ENCODE peak calls at places on chromosomes 1 and 21, in ten cellular contexts. G is psoas muscle; N is endothelial cell; T is WTC11; M is NCI-H1436; W is Right ventricle myocardium inferior; P is PC-3; F is stimulated activated CD8-positive, alpha-beta memory T cell treated with anti-CD3 and anti-CD28 coated beads, Interleukin-2, amount 100 ng/mL, for 1 hour; D is NCI-H1105; B is lung microvascular endothelial cell. L is an unnamed sample.

GRCh38 chr1:39081266-39082139 is 55.4 kb downstream of the NDUFS5 start:
- DNase-seq in G (peak; percentile 32), N (peak; percentile 26), T (peak; percentile 64), M (no peak), W (peak; percentile 62), P (peak; percentile 30), F (no peak), D (peak; percentile 20), B (no peak), L (no peak)

GRCh38 chr1:48718696-48719095 is 58.0 kb downstream of the BEND5 start:
- DNase-seq in G (no peak), N (no peak), T (no peak), M (no peak), W (no peak), P (no peak), F (no peak), D (no peak), B (no peak), L (peak; percentile 47)

GRCh38 chr1:199799116-199799515 is 228.4 kb upstream of the NR5A2 start:
- DNase-seq in G (no peak), N (no peak), T (peak; percentile 58), M (no peak), W (no peak), P (no peak), F (no peak), D (no peak), B (no peak), L (no peak)

GRCh38 chr1:12434174-12434573 is 183.8 kb downstream of the DHRS3 start:
- DNase-seq in G (no peak), N (no peak), T (no peak), M (no peak), W (no peak), P (peak; percentile 76), F (peak; percentile 48), D (no peak), B (peak; percentile 90), L (no peak)

GRCh38 chr21:43930074-43930847 is 65.2 kb downstream of the AGPAT3 start:
- DNase-seq in G (no peak), N (no peak), T (no peak), M (no peak), W (peak; percentile 66), P (no peak), F (no peak), D (no peak), B (no peak), L (no peak)

GRCh38 chr1:232684331-232685105 is 54.6 kb upstream of the SIPA1L2 start:
- DNase-seq in G (no peak), N (no peak), T (no peak), M (no peak), W (no peak), P (peak; percentile 57), F (no peak), D (no peak), B (peak; percentile 82), L (no peak)

GRCh38 chr1:55378582-55378981 is 163.4 kb upstream of the USP24 start:
- DNase-seq in G (no peak), N (peak; percentile 59), T (peak; percentile 77), M (no peak), W (no peak), P (peak; percentile 84), F (no peak), D (no peak), B (peak; percentile 55), L (peak; percentile 20)

GRCh38 chr1:18211764-18212163 is 104.2 kb downstream of the IGSF21 start:
- DNase-seq in G (no peak), N (no peak), T (no peak), M (no peak), W (no peak), P (no peak), F (no peak), D (no peak), B (no peak), L (no peak)

GRCh38 chr1:39255212-39255611 is 50.7 kb downstream of the MACF1 start:
- DNase-seq in G (no peak), N (no peak), T (no peak), M (no peak), W (no peak), P (no peak), F (no peak), D (no peak), B (no peak), L (no peak)

GRCh38 chr21:44986471-44987291 is 46.9 kb downstream of the SLX9 start:
- DNase-seq in G (peak; percentile 24), N (no peak), T (no peak), M (no peak), W (peak; percentile 66), P (no peak), F (no peak), D (no peak), B (no peak), L (no peak)

GRCh38 chr1:45833361-45833760 is 29.9 kb downstream of the MAST2 start:
- DNase-seq in G (no peak), N (no peak), T (no peak), M (no peak), W (no peak), P (no peak), F (no peak), D (no peak), B (no peak), L (no peak)

GRCh38 chr1:7644086-7644485 is 127.0 kb upstream of the VAMP3 start:
- DNase-seq in G (no peak), N (no peak), T (no peak), M (no peak), W (peak; percentile 25), P (no peak), F (no peak), D (no peak), B (no peak), L (no peak)

GRCh38 chr1:89594096-89594740 is 38.7 kb upstream of the LRRC8C start:
- DNase-seq in G (no peak), N (no peak), T (no peak), M (no peak), W (no peak), P (no peak), F (no peak), D (no peak), B (no peak), L (no peak)

GRCh38 chr1:85865183-85865582 is 156.9 kb upstream of the ZNHIT6 start:
- DNase-seq in G (no peak), N (no peak), T (no peak), M (no peak), W (no peak), P (no peak), F (no peak), D (no peak), B (no peak), L (no peak)

GRCh38 chr1:94032637-94033036 is 88.3 kb downstream of the ABCA4 start:
- DNase-seq in G (no peak), N (no peak), T (no peak), M (no peak), W (no peak), P (no peak), F (no peak), D (no peak), B (no peak), L (no peak)

GRCh38 chr1:226626577-226626956 is 78.0 kb downstream of the STUM start:
- DNase-seq in G (peak; percentile 73), N (peak; percentile 82), T (peak; percentile 84), M (no peak), W (peak; percentile 87), P (peak; percentile 88), F (peak; percentile 58), D (no peak), B (peak; percentile 73), L (peak; percentile 79)

GRCh38 chr1:194341587-194341986 is 1155.2 kb upstream of the B3GALT2 start:
- DNase-seq in G (no peak), N (no peak), T (no peak), M (no peak), W (no peak), P (no peak), F (no peak), D (no peak), B (no peak), L (no peak)

GRCh38 chr1:201405484-201405831 is 6.3 kb upstream of the LAD1 start:
- DNase-seq in G (no peak), N (no peak), T (no peak), M (no peak), W (no peak), P (peak; percentile 54), F (no peak), D (no peak), B (no peak), L (peak; percentile 76)

GRCh38 chr1:162899422-162900168 is 38.6 kb upstream of the CCDC190 start:
- DNase-seq in G (no peak), N (no peak), T (no peak), M (no peak), W (no peak), P (peak; percentile 85), F (no peak), D (no peak), B (peak; percentile 94), L (no peak)

GRCh38 chr1:29633784-29634183 is 397.5 kb downstream of the PTPRU start:
- DNase-seq in G (no peak), N (no peak), T (no peak), M (peak; percentile 16), W (no peak), P (no peak), F (no peak), D (peak; percentile 22), B (no peak), L (no peak)

GRCh38 chr1:24795236-24795635 is 50.0 kb downstream of the CLIC4 start:
- DNase-seq in G (no peak), N (no peak), T (no peak), M (no peak), W (no peak), P (no peak), F (no peak), D (no peak), B (peak; percentile 34), L (no peak)

GRCh38 chr1:213014642-213015041 is 1.0 kb downstream of the ANGEL2 start:
- DNase-seq in G (no peak), N (no peak), T (no peak), M (peak; percentile 12), W (no peak), P (no peak), F (no peak), D (no peak), B (peak; percentile 20), L (no peak)

GRCh38 chr1:56424744-56425493 is 154.4 kb downstream of the PLPP3 start:
- DNase-seq in G (peak; percentile 85), N (no peak), T (no peak), M (no peak), W (peak; percentile 78), P (peak; percentile 74), F (no peak), D (no peak), B (peak; percentile 88), L (no peak)

GRCh38 chr1:175845371-175845770 is 102.0 kb upstream of the TNR start:
- DNase-seq in G (no peak), N (no peak), T (no peak), M (no peak), W (no peak), P (no peak), F (no peak), D (no peak), B (no peak), L (no peak)

GRCh38 chr1:201916649-201917249 is 28.1 kb downstream of the SHISA4 start:
- DNase-seq in G (peak; percentile 74), N (no peak), T (no peak), M (peak; percentile 6), W (peak; percentile 74), P (peak; percentile 46), F (no peak), D (peak; percentile 50), B (peak; percentile 96), L (peak; percentile 75)

GRCh38 chr1:207518608-207519239 is 22.8 kb downstream of the CR1 start:
- DNase-seq in G (no peak), N (no peak), T (no peak), M (no peak), W (no peak), P (no peak), F (no peak), D (no peak), B (no peak), L (no peak)

GRCh38 chr1:67719329-67720196 is 34.6 kb downstream of the GADD45A start:
- DNase-seq in G (no peak), N (no peak), T (no peak), M (no peak), W (no peak), P (no peak), F (no peak), D (no peak), B (peak; percentile 84), L (no peak)

GRCh38 chr1:98921817-98922216 is 82.8 kb downstream of the PLPPR5 start:
- DNase-seq in G (no peak), N (no peak), T (no peak), M (no peak), W (no peak), P (peak; percentile 96), F (no peak), D (no peak), B (no peak), L (no peak)